ENCODE peak calls at places on chromosome 4, in eight cellular contexts. One of them, this sample, is unnamed.

GRCh38 chr4:148447672-148448071 is 5.5 kb upstream of the NR3C2 start:
- DNase-seq in H54: no peak
- DNase-seq in CD8-positive, alpha-beta T cell: peak; percentile 41
- DNase-seq in caudate nucleus: peak; percentile 4
- DNase-seq in nephron progenitor cell: no peak
- DNase-seq in lower leg skin: no peak
- DNase-seq in NCI-H1436 treated with DMSO at 0.1 percent for 48 hours: no peak
- DNase-seq in progenitor cell of endocrine pancreas: no peak
- DNase-seq in this sample: no peak

GRCh38 chr4:10058371-10058770 is 37.1 kb upstream of the SLC2A9 start:
- DNase-seq in H54: no peak
- DNase-seq in CD8-positive, alpha-beta T cell: no peak
- DNase-seq in caudate nucleus: no peak
- DNase-seq in nephron progenitor cell: no peak
- DNase-seq in lower leg skin: peak; percentile 58
- DNase-seq in NCI-H1436 treated with DMSO at 0.1 percent for 48 hours: no peak
- DNase-seq in progenitor cell of endocrine pancreas: no peak
- DNase-seq in this sample: no peak

GRCh38 chr4:112327950-112328349 is 30.8 kb downstream of the ALPK1 start:
- DNase-seq in H54: no peak
- DNase-seq in CD8-positive, alpha-beta T cell: no peak
- DNase-seq in caudate nucleus: no peak
- DNase-seq in nephron progenitor cell: no peak
- DNase-seq in lower leg skin: no peak
- DNase-seq in NCI-H1436 treated with DMSO at 0.1 percent for 48 hours: peak; percentile 10
- DNase-seq in progenitor cell of endocrine pancreas: no peak
- DNase-seq in this sample: no peak

GRCh38 chr4:36609631-36610030 is 328.2 kb downstream of the DTHD1 start:
- DNase-seq in H54: no peak
- DNase-seq in CD8-positive, alpha-beta T cell: no peak
- DNase-seq in caudate nucleus: no peak
- DNase-seq in nephron progenitor cell: no peak
- DNase-seq in lower leg skin: no peak
- DNase-seq in NCI-H1436 treated with DMSO at 0.1 percent for 48 hours: no peak
- DNase-seq in progenitor cell of endocrine pancreas: no peak
- DNase-seq in this sample: no peak

GRCh38 chr4:148284526-148285193 is 157.6 kb downstream of the NR3C2 start:
- DNase-seq in H54: no peak
- DNase-seq in CD8-positive, alpha-beta T cell: no peak
- DNase-seq in caudate nucleus: no peak
- DNase-seq in nephron progenitor cell: no peak
- DNase-seq in lower leg skin: no peak
- DNase-seq in NCI-H1436 treated with DMSO at 0.1 percent for 48 hours: no peak
- DNase-seq in progenitor cell of endocrine pancreas: no peak
- DNase-seq in this sample: no peak

GRCh38 chr4:15652191-15652590 is 3.0 kb downstream of the FBXL5 start:
- DNase-seq in H54: no peak
- DNase-seq in CD8-positive, alpha-beta T cell: no peak
- DNase-seq in caudate nucleus: no peak
- DNase-seq in nephron progenitor cell: no peak
- DNase-seq in lower leg skin: no peak
- DNase-seq in NCI-H1436 treated with DMSO at 0.1 percent for 48 hours: no peak
- DNase-seq in progenitor cell of endocrine pancreas: no peak
- DNase-seq in this sample: no peak

GRCh38 chr4:20249333-20249732 is 2.4 kb upstream of the SLIT2 start:
- DNase-seq in H54: no peak
- DNase-seq in CD8-positive, alpha-beta T cell: no peak
- DNase-seq in caudate nucleus: no peak
- DNase-seq in nephron progenitor cell: no peak
- DNase-seq in lower leg skin: no peak
- DNase-seq in NCI-H1436 treated with DMSO at 0.1 percent for 48 hours: no peak
- DNase-seq in progenitor cell of endocrine pancreas: no peak
- DNase-seq in this sample: no peak

GRCh38 chr4:100895572-100896197 is 377.9 kb upstream of the EMCN start:
- DNase-seq in H54: no peak
- DNase-seq in CD8-positive, alpha-beta T cell: no peak
- DNase-seq in caudate nucleus: no peak
- DNase-seq in nephron progenitor cell: no peak
- DNase-seq in lower leg skin: no peak
- DNase-seq in NCI-H1436 treated with DMSO at 0.1 percent for 48 hours: no peak
- DNase-seq in progenitor cell of endocrine pancreas: no peak
- DNase-seq in this sample: no peak

GRCh38 chr4:158125325-158125724 is 47.5 kb downstream of the GASK1B start:
- DNase-seq in H54: no peak
- DNase-seq in CD8-positive, alpha-beta T cell: no peak
- DNase-seq in caudate nucleus: no peak
- DNase-seq in nephron progenitor cell: no peak
- DNase-seq in lower leg skin: no peak
- DNase-seq in NCI-H1436 treated with DMSO at 0.1 percent for 48 hours: no peak
- DNase-seq in progenitor cell of endocrine pancreas: no peak
- DNase-seq in this sample: no peak

GRCh38 chr4:177339794-177340374 is 30.2 kb downstream of the NEIL3 start:
- DNase-seq in H54: no peak
- DNase-seq in CD8-positive, alpha-beta T cell: no peak
- DNase-seq in caudate nucleus: no peak
- DNase-seq in nephron progenitor cell: no peak
- DNase-seq in lower leg skin: no peak
- DNase-seq in NCI-H1436 treated with DMSO at 0.1 percent for 48 hours: no peak
- DNase-seq in progenitor cell of endocrine pancreas: no peak
- DNase-seq in this sample: no peak

GRCh38 chr4:100789991-100790390 is 272.2 kb upstream of the EMCN start:
- DNase-seq in H54: no peak
- DNase-seq in CD8-positive, alpha-beta T cell: no peak
- DNase-seq in caudate nucleus: no peak
- DNase-seq in nephron progenitor cell: no peak
- DNase-seq in lower leg skin: no peak
- DNase-seq in NCI-H1436 treated with DMSO at 0.1 percent for 48 hours: no peak
- DNase-seq in progenitor cell of endocrine pancreas: no peak
- DNase-seq in this sample: no peak

GRCh38 chr4:180240670-180241069 is 2002.5 kb upstream of the TENM3 start:
- DNase-seq in H54: no peak
- DNase-seq in CD8-positive, alpha-beta T cell: no peak
- DNase-seq in caudate nucleus: no peak
- DNase-seq in nephron progenitor cell: no peak
- DNase-seq in lower leg skin: no peak
- DNase-seq in NCI-H1436 treated with DMSO at 0.1 percent for 48 hours: no peak
- DNase-seq in progenitor cell of endocrine pancreas: no peak
- DNase-seq in this sample: no peak

GRCh38 chr4:147546341-147546740 is 65.4 kb downstream of the EDNRA start:
- DNase-seq in H54: no peak
- DNase-seq in CD8-positive, alpha-beta T cell: no peak
- DNase-seq in caudate nucleus: no peak
- DNase-seq in nephron progenitor cell: no peak
- DNase-seq in lower leg skin: no peak
- DNase-seq in NCI-H1436 treated with DMSO at 0.1 percent for 48 hours: no peak
- DNase-seq in progenitor cell of endocrine pancreas: no peak
- DNase-seq in this sample: no peak

GRCh38 chr4:157838366-157838765 is 334.5 kb downstream of the GASK1B start:
- DNase-seq in H54: no peak
- DNase-seq in CD8-positive, alpha-beta T cell: no peak
- DNase-seq in caudate nucleus: no peak
- DNase-seq in nephron progenitor cell: no peak
- DNase-seq in lower leg skin: no peak
- DNase-seq in NCI-H1436 treated with DMSO at 0.1 percent for 48 hours: no peak
- DNase-seq in progenitor cell of endocrine pancreas: no peak
- DNase-seq in this sample: no peak

GRCh38 chr4:4387531-4388311 is 819 bp downstream of the NSG1 start:
- DNase-seq in H54: no peak
- DNase-seq in CD8-positive, alpha-beta T cell: peak; percentile 38
- DNase-seq in caudate nucleus: peak; percentile 41
- DNase-seq in nephron progenitor cell: peak; percentile 39
- DNase-seq in lower leg skin: no peak
- DNase-seq in NCI-H1436 treated with DMSO at 0.1 percent for 48 hours: no peak
- DNase-seq in progenitor cell of endocrine pancreas: no peak
- DNase-seq in this sample: no peak

GRCh38 chr4:74659576-74660411 is 134.5 kb downstream of the BTC start:
- DNase-seq in H54: no peak
- DNase-seq in CD8-positive, alpha-beta T cell: no peak
- DNase-seq in caudate nucleus: no peak
- DNase-seq in nephron progenitor cell: no peak
- DNase-seq in lower leg skin: no peak
- DNase-seq in NCI-H1436 treated with DMSO at 0.1 percent for 48 hours: no peak
- DNase-seq in progenitor cell of endocrine pancreas: no peak
- DNase-seq in this sample: no peak

GRCh38 chr4:107376293-107376692 is 340.2 kb upstream of the DKK2 start:
- DNase-seq in H54: no peak
- DNase-seq in CD8-positive, alpha-beta T cell: no peak
- DNase-seq in caudate nucleus: no peak
- DNase-seq in nephron progenitor cell: no peak
- DNase-seq in lower leg skin: no peak
- DNase-seq in NCI-H1436 treated with DMSO at 0.1 percent for 48 hours: no peak
- DNase-seq in progenitor cell of endocrine pancreas: no peak
- DNase-seq in this sample: no peak

GRCh38 chr4:80610845-80611244 is 275.3 kb downstream of the CFAP299 start:
- DNase-seq in H54: no peak
- DNase-seq in CD8-positive, alpha-beta T cell: no peak
- DNase-seq in caudate nucleus: no peak
- DNase-seq in nephron progenitor cell: peak; percentile 15
- DNase-seq in lower leg skin: no peak
- DNase-seq in NCI-H1436 treated with DMSO at 0.1 percent for 48 hours: peak; percentile 42
- DNase-seq in progenitor cell of endocrine pancreas: no peak
- DNase-seq in this sample: no peak

GRCh38 chr4:121304843-121305348 is 75.9 kb downstream of the QRFPR start:
- DNase-seq in H54: no peak
- DNase-seq in CD8-positive, alpha-beta T cell: no peak
- DNase-seq in caudate nucleus: no peak
- DNase-seq in nephron progenitor cell: no peak
- DNase-seq in lower leg skin: no peak
- DNase-seq in NCI-H1436 treated with DMSO at 0.1 percent for 48 hours: no peak
- DNase-seq in progenitor cell of endocrine pancreas: no peak
- DNase-seq in this sample: no peak

GRCh38 chr4:110396963-110397362 is 79.0 kb upstream of the ENPEP start:
- DNase-seq in H54: no peak
- DNase-seq in CD8-positive, alpha-beta T cell: no peak
- DNase-seq in caudate nucleus: no peak
- DNase-seq in nephron progenitor cell: no peak
- DNase-seq in lower leg skin: no peak
- DNase-seq in NCI-H1436 treated with DMSO at 0.1 percent for 48 hours: no peak
- DNase-seq in progenitor cell of endocrine pancreas: no peak
- DNase-seq in this sample: no peak

GRCh38 chr4:78776729-78777555 is 792 bp downstream of the BMP2K start:
- DNase-seq in H54: peak; percentile 58
- DNase-seq in CD8-positive, alpha-beta T cell: peak; percentile 63
- DNase-seq in caudate nucleus: no peak
- DNase-seq in nephron progenitor cell: peak; percentile 43
- DNase-seq in lower leg skin: peak; percentile 88
- DNase-seq in NCI-H1436 treated with DMSO at 0.1 percent for 48 hours: no peak
- DNase-seq in progenitor cell of endocrine pancreas: peak; percentile 19
- DNase-seq in this sample: no peak

GRCh38 chr4:141056473-141056872 is 76.8 kb downstream of the RNF150 start:
- DNase-seq in H54: no peak
- DNase-seq in CD8-positive, alpha-beta T cell: no peak
- DNase-seq in caudate nucleus: no peak
- DNase-seq in nephron progenitor cell: no peak
- DNase-seq in lower leg skin: no peak
- DNase-seq in NCI-H1436 treated with DMSO at 0.1 percent for 48 hours: no peak
- DNase-seq in progenitor cell of endocrine pancreas: no peak
- DNase-seq in this sample: no peak

GRCh38 chr4:39933689-39934590 is 43.8 kb downstream of the PDS5A start:
- DNase-seq in H54: no peak
- DNase-seq in CD8-positive, alpha-beta T cell: no peak
- DNase-seq in caudate nucleus: no peak
- DNase-seq in nephron progenitor cell: no peak
- DNase-seq in lower leg skin: no peak
- DNase-seq in NCI-H1436 treated with DMSO at 0.1 percent for 48 hours: no peak
- DNase-seq in progenitor cell of endocrine pancreas: no peak
- DNase-seq in this sample: no peak

GRCh38 chr4:7944568-7945220 is 5.0 kb upstream of the AFAP1 start:
- DNase-seq in H54: no peak
- DNase-seq in CD8-positive, alpha-beta T cell: no peak
- DNase-seq in caudate nucleus: no peak
- DNase-seq in nephron progenitor cell: no peak
- DNase-seq in lower leg skin: peak; percentile 4
- DNase-seq in NCI-H1436 treated with DMSO at 0.1 percent for 48 hours: no peak
- DNase-seq in progenitor cell of endocrine pancreas: no peak
- DNase-seq in this sample: no peak

GRCh38 chr4:75547647-75548387 is 8.0 kb upstream of the ODAPH start:
- DNase-seq in H54: no peak
- DNase-seq in CD8-positive, alpha-beta T cell: no peak
- DNase-seq in caudate nucleus: no peak
- DNase-seq in nephron progenitor cell: no peak
- DNase-seq in lower leg skin: peak; percentile 86
- DNase-seq in NCI-H1436 treated with DMSO at 0.1 percent for 48 hours: no peak
- DNase-seq in progenitor cell of endocrine pancreas: no peak
- DNase-seq in this sample: peak; percentile 44

GRCh38 chr4:17092990-17093880 is 194.8 kb upstream of the LDB2 start:
- DNase-seq in H54: no peak
- DNase-seq in CD8-positive, alpha-beta T cell: no peak
- DNase-seq in caudate nucleus: no peak
- DNase-seq in nephron progenitor cell: no peak
- DNase-seq in lower leg skin: no peak
- DNase-seq in NCI-H1436 treated with DMSO at 0.1 percent for 48 hours: no peak
- DNase-seq in progenitor cell of endocrine pancreas: no peak
- DNase-seq in this sample: no peak

GRCh38 chr4:168605411-168605810 is 108.6 kb downstream of the PALLD start:
- DNase-seq in H54: peak; percentile 19
- DNase-seq in CD8-positive, alpha-beta T cell: no peak
- DNase-seq in caudate nucleus: no peak
- DNase-seq in nephron progenitor cell: no peak
- DNase-seq in lower leg skin: no peak
- DNase-seq in NCI-H1436 treated with DMSO at 0.1 percent for 48 hours: no peak
- DNase-seq in progenitor cell of endocrine pancreas: no peak
- DNase-seq in this sample: no peak

GRCh38 chr4:8590546-8590880 is 2.1 kb upstream of the CPZ start:
- DNase-seq in H54: no peak
- DNase-seq in CD8-positive, alpha-beta T cell: no peak
- DNase-seq in caudate nucleus: no peak
- DNase-seq in nephron progenitor cell: no peak
- DNase-seq in lower leg skin: no peak
- DNase-seq in NCI-H1436 treated with DMSO at 0.1 percent for 48 hours: no peak
- DNase-seq in progenitor cell of endocrine pancreas: no peak
- DNase-seq in this sample: no peak

GRCh38 chr4:138897818-138898226 is 117.8 kb upstream of the NOCT start:
- DNase-seq in H54: peak; percentile 14
- DNase-seq in CD8-positive, alpha-beta T cell: no peak
- DNase-seq in caudate nucleus: no peak
- DNase-seq in nephron progenitor cell: no peak
- DNase-seq in lower leg skin: no peak
- DNase-seq in NCI-H1436 treated with DMSO at 0.1 percent for 48 hours: no peak
- DNase-seq in progenitor cell of endocrine pancreas: no peak
- DNase-seq in this sample: no peak

GRCh38 chr4:130395871-130396270 is 1299.9 kb downstream of the C4orf33 start:
- DNase-seq in H54: peak; percentile 7
- DNase-seq in CD8-positive, alpha-beta T cell: no peak
- DNase-seq in caudate nucleus: no peak
- DNase-seq in nephron progenitor cell: no peak
- DNase-seq in lower leg skin: no peak
- DNase-seq in NCI-H1436 treated with DMSO at 0.1 percent for 48 hours: no peak
- DNase-seq in progenitor cell of endocrine pancreas: no peak
- DNase-seq in this sample: no peak

GRCh38 chr4:110049951-110050925 is 137.6 kb downstream of the EGF start:
- DNase-seq in H54: no peak
- DNase-seq in CD8-positive, alpha-beta T cell: peak; percentile 58
- DNase-seq in caudate nucleus: peak; percentile 5
- DNase-seq in nephron progenitor cell: peak; percentile 43
- DNase-seq in lower leg skin: no peak
- DNase-seq in NCI-H1436 treated with DMSO at 0.1 percent for 48 hours: no peak
- DNase-seq in progenitor cell of endocrine pancreas: peak; percentile 18
- DNase-seq in this sample: no peak

GRCh38 chr4:72314869-72315268 is 254.2 kb downstream of the ADAMTS3 start:
- DNase-seq in H54: no peak
- DNase-seq in CD8-positive, alpha-beta T cell: no peak
- DNase-seq in caudate nucleus: no peak
- DNase-seq in nephron progenitor cell: no peak
- DNase-seq in lower leg skin: no peak
- DNase-seq in NCI-H1436 treated with DMSO at 0.1 percent for 48 hours: no peak
- DNase-seq in progenitor cell of endocrine pancreas: no peak
- DNase-seq in this sample: no peak

GRCh38 chr4:5824635-5825034 is 68.3 kb downstream of the CRMP1 start:
- DNase-seq in H54: peak; percentile 54
- DNase-seq in CD8-positive, alpha-beta T cell: no peak
- DNase-seq in caudate nucleus: no peak
- DNase-seq in nephron progenitor cell: no peak
- DNase-seq in lower leg skin: no peak
- DNase-seq in NCI-H1436 treated with DMSO at 0.1 percent for 48 hours: no peak
- DNase-seq in progenitor cell of endocrine pancreas: no peak
- DNase-seq in this sample: no peak

GRCh38 chr4:185398618-185399017 is 2.0 kb downstream of the ANKRD37 start:
- DNase-seq in H54: no peak
- DNase-seq in CD8-positive, alpha-beta T cell: no peak
- DNase-seq in caudate nucleus: no peak
- DNase-seq in nephron progenitor cell: no peak
- DNase-seq in lower leg skin: no peak
- DNase-seq in NCI-H1436 treated with DMSO at 0.1 percent for 48 hours: no peak
- DNase-seq in progenitor cell of endocrine pancreas: no peak
- DNase-seq in this sample: no peak

This sample was measured in omental fat pad.